ENCODE peak calls at places on chromosomes 11 and 22, in seven cellular contexts. Y is gastroesophageal sphincter; N is naive B cell; B is heart left ventricle; F is T-cell; X is foreskin keratinocyte; L is activated CD8-positive, alpha-beta T cell treated with anti-CD3 and anti-CD28 coated beads, Interleukin-2, amount 10 ng/mL, durations not matched to agents 7 days and 5 days. Q is an unnamed sample.

GRCh38 chr22:50420581-50420980 is 54.3 kb downstream of the SBF1 start:
- ATAC-seq in Y (no peak), N (no peak), B (no peak), F (no peak), X (no peak), L (no peak), Q (no peak)

GRCh38 chr11:47606731-47607130 is 12.5 kb upstream of the C1QTNF4 start:
- ATAC-seq in Y (no peak), N (no peak), B (peak), F (no peak), X (no peak), L (no peak), Q (no peak)

GRCh38 chr11:59012106-59012941 is 73.0 kb downstream of the GLYATL1 start:
- ATAC-seq in Y (no peak), N (peak), B (no peak), F (no peak), X (no peak), L (no peak), Q (no peak)

GRCh38 chr11:76768091-76769047 is 14.8 kb upstream of the TSKU start:
- ATAC-seq in Y (peak), N (no peak), B (peak), F (peak), X (peak), L (peak), Q (no peak)

GRCh38 chr11:63667993-63668392 is 3.2 kb downstream of the ATL3 start:
- ATAC-seq in Y (no peak), N (no peak), B (no peak), F (no peak), X (peak), L (no peak), Q (peak)

GRCh38 chr11:117037952-117038350 is 60.3 kb downstream of the SIK3 start:
- ATAC-seq in Y (no peak), N (peak), B (no peak), F (peak), X (no peak), L (peak), Q (no peak)

GRCh38 chr11:116601734-116602636 is 170.8 kb downstream of the BUD13 start:
- ATAC-seq in Y (no peak), N (no peak), B (no peak), F (no peak), X (no peak), L (no peak), Q (no peak)

GRCh38 chr11:124277207-124277606 is 21.0 kb downstream of the OR8G5 start:
- ATAC-seq in Y (no peak), N (no peak), B (no peak), F (no peak), X (no peak), L (no peak), Q (no peak)

GRCh38 chr11:16801288-16801980 is 63.0 kb downstream of the C11orf58 start:
- ATAC-seq in Y (no peak), N (no peak), B (peak), F (no peak), X (no peak), L (no peak), Q (no peak)

Q was measured in activated CD4-positive, CD25-positive, alpha-beta regulatory T cell treated with anti-CD3 and anti-CD28 coated beads, Interleukin-2, amount 50 U/mL, for 24 hours.